ENCODE peak calls at places on chromosomes 6 and 20, in eight cellular contexts. One of them, this sample, is unnamed.

GRCh38 chr20:32580970-32581838 is 3.9 kb downstream of the NOL4L start:
- DNase-seq in cardiac muscle cell: no peak
- DNase-seq in central memory CD8-positive, alpha-beta T cell: no peak
- DNase-seq in GM04504: no peak
- DNase-seq in IMR-90: no peak
- DNase-seq in DMS53: peak
- DNase-seq in CD4-positive, CD25-positive, alpha-beta regulatory T cell: peak
- DNase-seq in RCC 7860: peak
- DNase-seq in this sample: peak

GRCh38 chr6:15598273-15598778 is 64.5 kb downstream of the DTNBP1 start:
- DNase-seq in cardiac muscle cell: no peak
- DNase-seq in central memory CD8-positive, alpha-beta T cell: no peak
- DNase-seq in GM04504: no peak
- DNase-seq in IMR-90: no peak
- DNase-seq in DMS53: no peak
- DNase-seq in CD4-positive, CD25-positive, alpha-beta regulatory T cell: no peak
- DNase-seq in RCC 7860: no peak
- DNase-seq in this sample: no peak

GRCh38 chr6:3874069-3874468 is 24.9 kb downstream of the FAM50B start:
- DNase-seq in cardiac muscle cell: no peak
- DNase-seq in central memory CD8-positive, alpha-beta T cell: no peak
- DNase-seq in GM04504: no peak
- DNase-seq in IMR-90: no peak
- DNase-seq in DMS53: no peak
- DNase-seq in CD4-positive, CD25-positive, alpha-beta regulatory T cell: no peak
- DNase-seq in RCC 7860: no peak
- DNase-seq in this sample: no peak

GRCh38 chr6:38375341-38375740 is 264.4 kb downstream of the BTBD9 start:
- DNase-seq in cardiac muscle cell: no peak
- DNase-seq in central memory CD8-positive, alpha-beta T cell: no peak
- DNase-seq in GM04504: no peak
- DNase-seq in IMR-90: no peak
- DNase-seq in DMS53: no peak
- DNase-seq in CD4-positive, CD25-positive, alpha-beta regulatory T cell: no peak
- DNase-seq in RCC 7860: no peak
- DNase-seq in this sample: no peak

GRCh38 chr20:33262658-33263065 is 20.4 kb upstream of the BPIFB1 start:
- DNase-seq in cardiac muscle cell: peak
- DNase-seq in central memory CD8-positive, alpha-beta T cell: no peak
- DNase-seq in GM04504: peak
- DNase-seq in IMR-90: peak
- DNase-seq in DMS53: peak
- DNase-seq in CD4-positive, CD25-positive, alpha-beta regulatory T cell: peak
- DNase-seq in RCC 7860: peak
- DNase-seq in this sample: peak

GRCh38 chr6:154448448-154449096 is 61.9 kb downstream of the CNKSR3 start:
- DNase-seq in cardiac muscle cell: peak
- DNase-seq in central memory CD8-positive, alpha-beta T cell: no peak
- DNase-seq in GM04504: peak
- DNase-seq in IMR-90: peak
- DNase-seq in DMS53: peak
- DNase-seq in CD4-positive, CD25-positive, alpha-beta regulatory T cell: no peak
- DNase-seq in RCC 7860: no peak
- DNase-seq in this sample: no peak

GRCh38 chr20:19328676-19329075 is 116.2 kb downstream of the SLC24A3 start:
- DNase-seq in cardiac muscle cell: no peak
- DNase-seq in central memory CD8-positive, alpha-beta T cell: no peak
- DNase-seq in GM04504: no peak
- DNase-seq in IMR-90: no peak
- DNase-seq in DMS53: no peak
- DNase-seq in CD4-positive, CD25-positive, alpha-beta regulatory T cell: no peak
- DNase-seq in RCC 7860: no peak
- DNase-seq in this sample: no peak

GRCh38 chr6:126873351-126873750 is 245.1 kb upstream of the RSPO3 start:
- DNase-seq in cardiac muscle cell: peak
- DNase-seq in central memory CD8-positive, alpha-beta T cell: no peak
- DNase-seq in GM04504: no peak
- DNase-seq in IMR-90: no peak
- DNase-seq in DMS53: peak
- DNase-seq in CD4-positive, CD25-positive, alpha-beta regulatory T cell: no peak
- DNase-seq in RCC 7860: no peak
- DNase-seq in this sample: no peak

GRCh38 chr6:149438855-149439254 is 38.8 kb downstream of the SUMO4 start:
- DNase-seq in cardiac muscle cell: no peak
- DNase-seq in central memory CD8-positive, alpha-beta T cell: no peak
- DNase-seq in GM04504: no peak
- DNase-seq in IMR-90: no peak
- DNase-seq in DMS53: no peak
- DNase-seq in CD4-positive, CD25-positive, alpha-beta regulatory T cell: no peak
- DNase-seq in RCC 7860: no peak
- DNase-seq in this sample: no peak

GRCh38 chr20:52457826-52458225 is 266.2 kb upstream of the ZFP64 start:
- DNase-seq in cardiac muscle cell: no peak
- DNase-seq in central memory CD8-positive, alpha-beta T cell: no peak
- DNase-seq in GM04504: no peak
- DNase-seq in IMR-90: peak
- DNase-seq in DMS53: no peak
- DNase-seq in CD4-positive, CD25-positive, alpha-beta regulatory T cell: no peak
- DNase-seq in RCC 7860: peak
- DNase-seq in this sample: no peak

GRCh38 chr20:50728981-50729874 is 2.2 kb upstream of the PARD6B start:
- DNase-seq in cardiac muscle cell: no peak
- DNase-seq in central memory CD8-positive, alpha-beta T cell: no peak
- DNase-seq in GM04504: no peak
- DNase-seq in IMR-90: no peak
- DNase-seq in DMS53: peak
- DNase-seq in CD4-positive, CD25-positive, alpha-beta regulatory T cell: no peak
- DNase-seq in RCC 7860: peak
- DNase-seq in this sample: no peak

GRCh38 chr6:2450546-2450945 is 205.1 kb upstream of the GMDS start:
- DNase-seq in cardiac muscle cell: peak
- DNase-seq in central memory CD8-positive, alpha-beta T cell: no peak
- DNase-seq in GM04504: no peak
- DNase-seq in IMR-90: no peak
- DNase-seq in DMS53: peak
- DNase-seq in CD4-positive, CD25-positive, alpha-beta regulatory T cell: no peak
- DNase-seq in RCC 7860: no peak
- DNase-seq in this sample: no peak

GRCh38 chr6:144744720-144745119 is 459.6 kb downstream of the UTRN start:
- DNase-seq in cardiac muscle cell: no peak
- DNase-seq in central memory CD8-positive, alpha-beta T cell: no peak
- DNase-seq in GM04504: no peak
- DNase-seq in IMR-90: no peak
- DNase-seq in DMS53: no peak
- DNase-seq in CD4-positive, CD25-positive, alpha-beta regulatory T cell: no peak
- DNase-seq in RCC 7860: no peak
- DNase-seq in this sample: no peak

GRCh38 chr20:62640870-62641748 is 1.2 kb upstream of the SLCO4A1 start:
- DNase-seq in cardiac muscle cell: no peak
- DNase-seq in central memory CD8-positive, alpha-beta T cell: no peak
- DNase-seq in GM04504: no peak
- DNase-seq in IMR-90: no peak
- DNase-seq in DMS53: no peak
- DNase-seq in CD4-positive, CD25-positive, alpha-beta regulatory T cell: no peak
- DNase-seq in RCC 7860: no peak
- DNase-seq in this sample: peak

GRCh38 chr6:107823047-107823557 is 1.0 kb downstream of the SCML4 start:
- DNase-seq in cardiac muscle cell: no peak
- DNase-seq in central memory CD8-positive, alpha-beta T cell: peak
- DNase-seq in GM04504: no peak
- DNase-seq in IMR-90: no peak
- DNase-seq in DMS53: no peak
- DNase-seq in CD4-positive, CD25-positive, alpha-beta regulatory T cell: peak
- DNase-seq in RCC 7860: no peak
- DNase-seq in this sample: peak

GRCh38 chr6:101931766-101932165 is 538.3 kb downstream of the GRIK2 start:
- DNase-seq in cardiac muscle cell: peak
- DNase-seq in central memory CD8-positive, alpha-beta T cell: no peak
- DNase-seq in GM04504: no peak
- DNase-seq in IMR-90: no peak
- DNase-seq in DMS53: no peak
- DNase-seq in CD4-positive, CD25-positive, alpha-beta regulatory T cell: no peak
- DNase-seq in RCC 7860: no peak
- DNase-seq in this sample: no peak

GRCh38 chr6:24574809-24575208 is 71.2 kb downstream of the KIAA0319 start:
- DNase-seq in cardiac muscle cell: no peak
- DNase-seq in central memory CD8-positive, alpha-beta T cell: no peak
- DNase-seq in GM04504: no peak
- DNase-seq in IMR-90: no peak
- DNase-seq in DMS53: no peak
- DNase-seq in CD4-positive, CD25-positive, alpha-beta regulatory T cell: no peak
- DNase-seq in RCC 7860: no peak
- DNase-seq in this sample: peak

This sample was measured in NAMALWA.